ENCODE peak calls at places on chromosomes 7 and 10, in four cellular contexts. L is body of pancreas, X is right lobe of liver, H is K562. T is an unnamed sample. For H3K4me1, the result is how much of the 10 kb centered on the place peaks cover.

GRCh38 chr7:35694161-35694783 is 663 bp downstream of the HERPUD2 start:
- DNase-seq in L (peak), X (peak), H (no peak), T (peak)

GRCh38 chr10:1726861-1727260 is 10.5 kb downstream of the ADARB2 start:
- DNase-seq in L (no peak), X (no peak), H (no peak), T (no peak)

GRCh38 chr7:47441796-47442744 is 139.8 kb downstream of the TNS3 start:
- DNase-seq in L (no peak), X (no peak), H (no peak), T (no peak)

GRCh38 chr7:133820584-133820983 is 306.6 kb upstream of the LRGUK start:
- DNase-seq in L (no peak), X (no peak), H (no peak), T (no peak)

GRCh38 chr7:105826143-105826542 is 50.3 kb downstream of the ATXN7L1 start:
- DNase-seq in L (no peak), X (no peak), H (no peak), T (no peak)

GRCh38 chr7:155653773-155654172 is 9.3 kb downstream of the RBM33 start:
- DNase-seq in L (no peak), X (peak), H (no peak), T (peak)

GRCh38 chr7:145134377-145134776 is 298.5 kb upstream of the TPK1 start:
- DNase-seq in L (no peak), X (no peak), H (no peak), T (no peak)

GRCh38 chr10:52213511-52213831 is 100.6 kb upstream of the DKK1 start:
- DNase-seq in L (peak), X (no peak), H (no peak), T (peak)

GRCh38 chr7:98944386-98944785 is 66.1 kb downstream of the TRRAP start:
- DNase-seq in L (no peak), X (no peak), H (no peak), T (peak)

GRCh38 chr7:26397786-26398435 is 106.2 kb downstream of the SNX10 start:
- DNase-seq in L (peak), X (peak), H (peak), T (peak)

GRCh38 chr10:104780946-104781345 is 139.9 kb downstream of the SORCS3 start:
- DNase-seq in L (no peak), X (no peak), H (no peak), T (no peak)

GRCh38 chr7:157576415-157576814 is 239.6 kb downstream of the DNAJB6 start:
- DNase-seq in L (no peak), X (no peak), H (no peak), T (no peak)

GRCh38 chr7:43195256-43195655 is 82.8 kb downstream of the HECW1 start:
- DNase-seq in L (no peak), X (no peak), H (no peak), T (no peak)

GRCh38 chr7:105885386-105886111 is 9.2 kb upstream of the ATXN7L1 start:
- DNase-seq in L (peak), X (no peak), H (no peak), T (no peak)

GRCh38 chr7:153091477-153091876 is 331.9 kb downstream of the ACTR3B start:
- DNase-seq in L (no peak), X (no peak), H (no peak), T (no peak)

GRCh38 chr7:94888542-94888941 is 18.9 kb upstream of the PPP1R9A start:
- DNase-seq in L (peak), X (no peak), H (no peak), T (peak)

GRCh38 chr10:44046605-44047004 is 338.3 kb downstream of the CXCL12 start:
- DNase-seq in L (peak), X (no peak), H (no peak), T (no peak)

GRCh38 chr10:64206409-64206808 is 685.2 kb downstream of the REEP3 start:
- DNase-seq in L (no peak), X (no peak), H (no peak), T (no peak)

GRCh38 chr10:14904316-14904732 is 25.7 kb downstream of the SUV39H2 start:
- DNase-seq in L (no peak), X (no peak), H (peak), T (no peak)

GRCh38 chr7:47377741-47378140 is 204.2 kb downstream of the TNS3 start:
- DNase-seq in L (no peak), X (no peak), H (no peak), T (no peak)

GRCh38 chr10:114138581-114138980 is 35.4 kb downstream of the CCDC186 start:
- DNase-seq in L (no peak), X (no peak), H (no peak), T (no peak)
- H3K4me1 ChIP-seq in L (under half), X (under half), H (under half), T (under half)

GRCh38 chr7:379456-380225 is 89.7 kb downstream of the FOXL3 start:
- DNase-seq in L (peak), X (peak), H (peak), T (no peak)

GRCh38 chr7:377069-378040 is 87.4 kb downstream of the FOXL3 start:
- DNase-seq in L (peak), X (peak), H (no peak), T (no peak)

GRCh38 chr7:380226-380550 is 90.2 kb downstream of the FOXL3 start:
- DNase-seq in L (no peak), X (no peak), H (no peak), T (no peak)

GRCh38 chr7:378041-378420 is 88.1 kb downstream of the FOXL3 start:
- DNase-seq in L (no peak), X (peak), H (no peak), T (no peak)

DNA sequence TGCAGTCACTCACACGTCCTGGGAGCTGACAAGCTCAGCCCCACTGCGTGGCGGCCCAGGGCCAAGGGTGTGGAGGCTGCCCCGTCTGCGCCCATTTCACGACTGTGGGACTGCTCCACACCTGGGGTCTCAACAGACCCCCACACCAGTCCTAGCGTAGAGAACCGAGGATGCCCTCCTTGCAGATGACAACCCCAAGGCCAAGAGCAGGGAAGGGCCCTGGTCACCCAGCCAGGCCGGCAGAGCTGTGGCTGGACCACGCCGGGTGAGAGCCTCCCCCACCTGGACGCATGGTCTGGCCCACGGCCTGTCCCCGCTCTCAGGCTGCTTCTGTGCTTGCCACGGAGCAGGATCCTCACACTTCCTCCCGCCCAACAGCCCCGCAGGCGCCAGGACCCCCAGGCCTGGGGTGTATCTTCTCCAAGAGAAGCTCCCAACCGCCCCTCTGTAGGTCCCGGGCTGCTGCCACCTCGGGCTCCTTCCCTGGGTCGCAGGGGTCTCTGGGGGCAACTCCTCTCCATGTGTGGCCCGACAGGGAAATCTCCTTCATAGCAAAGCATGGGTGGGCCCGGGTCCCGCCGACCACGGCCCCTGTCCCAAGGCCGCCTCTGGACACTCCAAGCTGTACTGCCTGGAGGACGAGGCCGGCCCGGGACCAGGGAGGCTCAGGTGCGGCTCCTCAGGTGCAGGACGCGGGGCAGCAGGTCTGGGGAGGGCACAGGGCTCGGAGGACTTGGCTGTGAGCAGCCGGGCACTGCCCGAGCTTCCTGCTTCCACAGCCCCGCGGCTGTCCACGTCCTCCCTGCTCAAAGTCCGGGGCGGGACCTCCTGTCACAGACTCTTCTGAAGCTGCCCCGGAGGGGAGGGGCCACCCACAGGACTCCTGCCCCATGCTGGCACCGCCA is 88.8 kb downstream of the FOXL3 start:
- DNase-seq in L (peak), X (peak), H (no peak), T (peak)
- H3K4me3 ChIP-seq in L (no peak), X (no peak), H (no peak), T (no peak)

DNA sequence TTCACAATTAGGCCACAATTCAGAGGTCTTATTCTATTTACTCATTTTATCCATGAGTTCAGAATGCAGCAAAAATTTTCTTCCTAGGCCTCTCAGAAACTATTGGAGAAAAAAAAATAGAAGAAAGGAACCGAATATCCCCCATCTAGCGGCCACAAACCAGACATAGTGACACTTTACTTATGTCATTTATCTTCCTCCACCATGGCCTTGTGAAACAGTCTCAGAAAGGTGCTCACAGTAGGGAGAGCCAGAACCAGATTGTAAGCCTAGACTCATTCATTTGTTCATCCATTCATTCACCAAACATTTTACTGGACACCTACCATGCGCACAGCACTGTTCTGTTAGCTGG is 16.0 kb downstream of the CREB3L2 start:
- DNase-seq in L (no peak), X (no peak), H (peak), T (no peak)
- TF ChIP-seq CTCF in L (no peak), X (no peak), H (peak), T (no peak)

GRCh38 chr7:42097756-42098155 is 139.3 kb downstream of the GLI3 start:
- DNase-seq in L (no peak), X (no peak), H (peak), T (no peak)
- H3K4me1 ChIP-seq in L (under half), X (under half), H (under half), T (under half)

GRCh38 chr7:80779456-80779855 is 139.4 kb downstream of the SEMA3C start:
- DNase-seq in L (no peak), X (no peak), H (no peak), T (no peak)

GRCh38 chr7:80781146-80781545 is 137.7 kb downstream of the SEMA3C start:
- DNase-seq in L (no peak), X (no peak), H (no peak), T (no peak)

GRCh38 chr7:80783177-80783687 is 135.6 kb downstream of the SEMA3C start:
- DNase-seq in L (no peak), X (no peak), H (no peak), T (no peak)

GRCh38 chr7:80783688-80784327 is 135.0 kb downstream of the SEMA3C start:
- DNase-seq in L (no peak), X (no peak), H (no peak), T (no peak)

DNA sequence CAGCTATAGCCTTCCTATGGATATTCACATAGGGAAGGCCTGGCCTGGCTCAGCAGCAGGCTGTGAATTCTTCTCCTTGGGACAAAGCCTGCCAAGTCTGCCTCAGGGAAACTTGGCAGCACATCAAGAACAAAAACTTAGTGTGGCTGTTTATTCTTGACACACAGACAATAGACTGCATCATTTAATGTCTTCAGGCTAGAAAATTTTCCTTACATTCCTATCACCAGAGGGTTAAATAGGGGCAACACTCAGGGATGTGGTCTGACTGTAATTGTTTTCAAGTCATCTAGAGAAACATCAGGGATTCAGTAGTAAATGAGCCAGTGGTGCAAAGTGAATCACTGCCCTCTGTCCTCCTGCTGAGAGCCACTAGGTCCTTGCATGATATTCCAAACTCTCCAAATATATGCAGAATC is 137.3 kb downstream of the SEMA3C start:
- DNase-seq in L (no peak), X (no peak), H (no peak), T (no peak)
- H3K4me3 ChIP-seq in L (no peak), X (no peak), H (no peak), T (no peak)

GRCh38 chr10:11882646-11883375 is 59.7 kb downstream of the PROSER2 start:
- DNase-seq in L (no peak), X (no peak), H (no peak), T (no peak)

GRCh38 chr10:11880169-11881027 is 57.2 kb downstream of the PROSER2 start:
- DNase-seq in L (no peak), X (no peak), H (no peak), T (no peak)

GRCh38 chr10:11881028-11881476 is 57.9 kb downstream of the PROSER2 start:
- DNase-seq in L (no peak), X (no peak), H (no peak), T (no peak)

GRCh38 chr10:11879387-11880168 is 56.4 kb downstream of the PROSER2 start:
- DNase-seq in L (no peak), X (no peak), H (peak), T (no peak)

GRCh38 chr10:11881477-11882417 is 58.6 kb downstream of the PROSER2 start:
- DNase-seq in L (peak), X (no peak), H (peak), T (no peak)
- TF ChIP-seq CTCF in L (peak), X (peak), H (peak), T (no peak)

T was measured in adrenal gland.